ENCODE peak calls at places on chromosomes 11 and 22, in five cellular contexts. R is HCT116, O is mammary epithelial cell, F is neural progenitor cell, J is fibroblast of lung. U is an unnamed sample. For H3K9me3, the result is how much of the 10 kb centered on the place peaks cover.

GRCh38 chr22:17836977-17837742 is 62.9 kb upstream of the BID start:
- DNase-seq in R (no peak), O (no peak), F (peak), J (no peak), U (no peak)

GRCh38 chr11:74024630-74025029 is 15.7 kb upstream of the UCP3 start:
- DNase-seq in R (no peak), O (peak), F (no peak), J (peak), U (peak)

GRCh38 chr22:19679476-19680099 is 34.7 kb upstream of the SEPTIN5 start:
- DNase-seq in R (no peak), O (no peak), F (peak), J (no peak), U (no peak)

GRCh38 chr11:133082453-133082781 is 449.9 kb downstream of the OPCML start:
- DNase-seq in R (no peak), O (no peak), F (peak), J (no peak), U (peak)

GRCh38 chr22:48783821-48784266 is 1043.8 kb downstream of the BRD1 start:
- DNase-seq in R (no peak), O (no peak), F (no peak), J (no peak), U (peak)

GRCh38 chr11:12818333-12819015 is 144.3 kb downstream of the TEAD1 start:
- DNase-seq in R (no peak), O (peak), F (no peak), J (peak), U (no peak)

GRCh38 chr11:104792861-104793260 is 105.4 kb downstream of the CASP12 start:
- DNase-seq in R (no peak), O (no peak), F (peak), J (no peak), U (no peak)

GRCh38 chr11:55661901-55662300 is at the start of gene OR4C6:
- DNase-seq in R (no peak), O (no peak), F (no peak), J (no peak), U (no peak)

GRCh38 chr11:132402056-132402684 is 1031.8 kb downstream of the NTM start:
- DNase-seq in R (no peak), O (peak), F (peak), J (peak), U (peak)

GRCh38 chr11:281486-282161 is 3.4 kb downstream of the NLRP6 start:
- DNase-seq in R (no peak), O (no peak), F (no peak), J (no peak), U (no peak)

GRCh38 chr11:110856993-110857812 is 145.0 kb upstream of the ARHGAP20 start:
- DNase-seq in R (no peak), O (no peak), F (no peak), J (peak), U (no peak)

GRCh38 chr22:42388130-42388797 is 43.9 kb downstream of the NFAM1 start:
- DNase-seq in R (no peak), O (peak), F (peak), J (peak), U (no peak)

GRCh38 chr11:9874466-9874865 is 210.6 kb downstream of the SWAP70 start:
- DNase-seq in R (no peak), O (no peak), F (no peak), J (no peak), U (no peak)

GRCh38 chr22:37804502-37804885 is 3.2 kb upstream of the GCAT start:
- DNase-seq in R (no peak), O (no peak), F (peak), J (no peak), U (peak)

GRCh38 chr11:130206141-130206540 is 46.6 kb downstream of the ST14 start:
- DNase-seq in R (no peak), O (no peak), F (no peak), J (no peak), U (no peak)

GRCh38 chr11:71336176-71336995 is 84.0 kb upstream of the SHANK2 start:
- DNase-seq in R (no peak), O (no peak), F (no peak), J (no peak), U (no peak)

GRCh38 chr11:9692696-9693095 is 28.8 kb downstream of the SWAP70 start:
- DNase-seq in R (no peak), O (no peak), F (no peak), J (no peak), U (no peak)

GRCh38 chr11:110524227-110524626 is 94.5 kb downstream of the FDX1 start:
- DNase-seq in R (no peak), O (peak), F (no peak), J (peak), U (peak)

GRCh38 chr22:45678961-45679912 is 7.6 kb downstream of the ATXN10 start:
- DNase-seq in R (no peak), O (peak), F (no peak), J (peak), U (no peak)

GRCh38 chr22:32801436-32802290 is at the start of gene TIMP3:
- DNase-seq in R (no peak), O (peak), F (peak), J (peak), U (peak)

DNA sequence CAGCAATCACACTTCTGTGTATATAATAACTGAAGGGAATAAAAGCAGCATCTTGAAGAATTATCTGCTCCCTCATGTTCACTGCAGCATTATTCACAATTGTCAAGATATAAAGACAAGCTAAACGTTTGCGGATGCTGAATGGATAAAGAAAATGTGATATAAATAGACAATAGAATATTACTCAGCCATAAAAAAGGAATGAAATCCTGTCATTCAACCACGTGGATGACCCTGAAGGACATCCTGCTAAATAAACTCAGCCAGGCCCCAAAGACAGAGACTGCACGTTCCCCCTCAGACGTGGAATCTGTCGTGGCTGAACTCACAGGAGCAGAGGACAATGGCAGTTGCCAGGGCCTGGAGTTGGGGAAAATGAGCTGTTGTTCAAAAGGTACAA is 9.6 kb downstream of the ZNF195 start:
- DNase-seq in R (no peak), O (no peak), F (no peak), J (no peak), U (no peak)
- H3K9me3 ChIP-seq in R (under half), O (under half), F (under half), J (under half), U (under half)

GRCh38 chr11:64564947-64565889 is 25.8 kb upstream of the SLC22A12 start:
- DNase-seq in R (no peak), O (no peak), F (peak), J (no peak), U (no peak)
- TF ChIP-seq CTCF in R (peak), O (no peak), F (peak), J (no peak), U (peak)

DNA sequence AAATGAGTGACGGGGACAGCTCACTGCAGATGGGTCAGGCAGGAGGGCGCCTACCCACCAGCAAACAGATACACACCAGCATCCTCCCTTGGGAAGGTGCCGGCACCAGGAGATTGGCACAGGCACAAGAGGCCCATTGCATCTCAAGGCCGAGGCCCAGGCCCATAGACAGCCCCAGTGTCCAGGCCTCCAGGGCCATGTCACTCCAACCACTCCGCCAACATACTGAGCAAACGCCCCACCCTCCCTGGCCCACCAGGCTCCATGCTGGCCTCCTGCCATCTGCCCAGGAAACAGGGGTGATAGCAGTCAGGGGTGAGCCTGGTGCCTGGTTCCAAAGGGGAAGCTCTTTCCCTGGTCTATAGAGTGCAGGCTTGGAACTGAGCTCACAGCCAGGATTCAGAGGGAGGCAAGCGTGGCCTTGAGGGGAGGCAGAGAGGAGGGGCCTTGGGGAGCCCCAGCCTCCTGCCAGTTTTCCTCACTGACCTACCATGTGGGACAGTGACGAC is 34.7 kb downstream of the PISD start:
- DNase-seq in R (no peak), O (no peak), F (no peak), J (no peak), U (no peak)
- TF ChIP-seq EZH2 in R (no peak), O (no peak), F (no peak), J (no peak), U (no peak)

GRCh38 chr11:2625183-2625582 is 74.6 kb downstream of the KCNQ1OT1 start:
- DNase-seq in R (no peak), O (no peak), F (no peak), J (no peak), U (no peak)

GRCh38 chr11:2630679-2631078 is 69.1 kb downstream of the KCNQ1OT1 start:
- DNase-seq in R (no peak), O (no peak), F (no peak), J (no peak), U (no peak)

GRCh38 chr11:2631161-2631560 is 68.6 kb downstream of the KCNQ1OT1 start:
- DNase-seq in R (no peak), O (no peak), F (no peak), J (no peak), U (no peak)
- H3K9me3 ChIP-seq in R (under half), O (under half), F (under half), J (under half), U (under half)

GRCh38 chr22:23282516-23282915 is 102.2 kb downstream of the BCR start:
- DNase-seq in R (no peak), O (no peak), F (no peak), J (no peak), U (no peak)

GRCh38 chr22:23282986-23283385 is 102.7 kb downstream of the BCR start:
- DNase-seq in R (no peak), O (no peak), F (no peak), J (no peak), U (no peak)

GRCh38 chr22:23281406-23282088 is 101.2 kb downstream of the BCR start:
- DNase-seq in R (peak), O (peak), F (peak), J (peak), U (peak)

GRCh38 chr22:23281053-23281405 is 100.7 kb downstream of the BCR start:
- DNase-seq in R (no peak), O (no peak), F (no peak), J (no peak), U (no peak)

GRCh38 chr22:23282089-23282501 is 101.8 kb downstream of the BCR start:
- DNase-seq in R (peak), O (peak), F (no peak), J (peak), U (no peak)
- TF ChIP-seq CTCF in R (no peak), O (no peak), F (no peak), J (no peak), U (peak)

DNA sequence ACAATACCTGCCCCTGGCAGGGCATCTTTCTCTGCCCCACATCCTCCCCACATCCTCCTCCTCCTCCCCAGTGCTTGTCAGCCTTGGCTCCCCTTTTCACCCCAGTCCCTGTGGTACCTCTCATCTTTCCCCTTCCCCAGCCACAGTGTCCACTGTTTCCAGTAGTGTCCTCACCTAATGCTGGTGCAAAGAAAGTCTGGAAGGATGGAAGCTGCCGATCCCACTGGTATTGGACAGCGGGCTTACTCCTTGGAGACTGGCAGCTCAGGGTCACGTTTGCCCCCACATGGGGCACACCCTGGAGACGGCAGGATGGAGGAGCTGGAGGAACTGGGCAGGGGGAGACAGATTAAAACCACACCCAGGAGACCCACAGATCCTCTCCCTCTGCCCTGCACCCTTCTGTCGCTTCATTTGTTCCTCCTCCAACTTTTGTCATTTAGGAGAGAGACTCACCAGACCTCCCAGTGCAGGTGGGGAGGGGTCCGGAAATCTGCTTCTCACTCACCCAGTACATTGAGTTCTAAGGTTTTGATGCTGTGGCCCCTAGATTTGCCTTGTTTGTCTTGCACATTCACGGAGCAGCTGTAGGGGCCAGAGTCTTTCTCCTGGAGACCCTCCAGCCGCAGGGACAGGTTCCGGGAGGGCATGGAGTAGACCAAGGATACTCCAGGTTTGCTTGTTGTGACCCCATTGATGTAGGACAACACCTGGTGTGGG is 4.1 kb upstream of the VSIG2 start:
- DNase-seq in R (no peak), O (no peak), F (no peak), J (no peak), U (no peak)
- TF ChIP-seq EZH2 in R (no peak), O (no peak), F (no peak), J (no peak), U (no peak)

DNA sequence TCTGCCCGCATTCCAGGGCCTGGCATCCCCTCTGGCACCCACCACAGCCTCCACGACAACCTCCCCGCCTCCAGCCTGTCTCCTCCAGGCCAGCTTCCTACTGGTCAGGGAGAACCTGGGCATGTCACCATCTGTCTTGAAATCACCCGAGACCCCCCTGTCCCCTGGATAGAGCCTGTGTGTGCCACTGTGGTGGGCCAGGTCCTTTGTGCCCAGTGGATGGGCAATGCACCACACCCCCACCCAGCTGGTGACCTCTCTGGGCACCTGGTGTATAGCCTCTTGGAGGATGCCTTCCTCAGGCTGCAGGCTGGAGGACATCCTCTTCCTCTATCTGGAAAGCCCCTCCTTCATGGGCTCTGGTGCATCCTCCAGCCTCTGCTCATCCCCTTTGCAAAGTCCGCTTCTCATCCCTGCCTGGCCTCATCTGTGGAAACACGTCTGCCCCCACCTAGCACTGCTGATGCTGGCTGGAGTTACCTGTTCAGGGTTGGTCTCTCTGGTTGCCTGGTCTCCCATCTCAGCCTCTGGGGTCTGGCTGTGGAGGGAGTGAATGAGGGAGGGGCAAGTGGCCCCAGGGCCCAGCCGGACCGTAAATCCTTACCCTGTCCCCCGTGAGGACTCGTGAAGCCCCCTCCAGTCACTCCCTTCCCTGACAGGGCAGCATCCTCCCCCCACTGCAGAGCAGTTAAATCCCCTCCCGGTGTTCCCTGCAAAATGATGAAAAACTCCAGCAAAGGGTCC is 589.6 kb downstream of the TBC1D22A start:
- DNase-seq in R (no peak), O (no peak), F (no peak), J (no peak), U (no peak)
- H3K9me3 ChIP-seq in R (under half), O (under half), F (under half), J (under half), U (under half)

GRCh38 chr11:92397356-92397755 is 172.7 kb downstream of the FAT3 start:
- DNase-seq in R (no peak), O (no peak), F (peak), J (no peak), U (no peak)

GRCh38 chr11:92401507-92401906 is 176.9 kb downstream of the FAT3 start:
- DNase-seq in R (no peak), O (no peak), F (peak), J (no peak), U (no peak)

GRCh38 chr11:92396133-92396532 is 171.5 kb downstream of the FAT3 start:
- DNase-seq in R (no peak), O (no peak), F (no peak), J (no peak), U (no peak)

GRCh38 chr11:92399702-92400101 is 175.1 kb downstream of the FAT3 start:
- DNase-seq in R (no peak), O (no peak), F (peak), J (no peak), U (no peak)
- TF ChIP-seq CTCF in R (no peak), O (peak), F (peak), J (peak), U (peak)

U was measured in hepatocyte.